ENCODE peak calls at places on chromosomes 13 and 19, in four cellular contexts. B is left lung; R is CD8-positive, alpha-beta T cell; E is psoas muscle. V is an unnamed sample.
A peak's percentile ranks its signal among the peaks of the same experiment; 100 is the strongest.

GRCh38 chr19:13024126-13024957 is 29.1 kb downstream of the NFIX start:
- DNase-seq in R (no peak), E (peak; percentile 35), B (no peak), V (no peak)

GRCh38 chr13:114067886-114068722 is 64.3 kb downstream of the RASA3 start:
- DNase-seq in E (no peak), B (peak; percentile 56), R (peak; percentile 59), V (no peak)

GRCh38 chr19:35555301-35556005 is 8.0 kb downstream of the ATP4A start:
- DNase-seq in E (no peak), B (no peak), R (no peak), V (no peak)

GRCh38 chr19:40754611-40755247 is 3.7 kb downstream of the SNRPA start:
- DNase-seq in E (no peak), R (no peak), B (no peak), V (no peak)

GRCh38 chr13:35855531-35856019 is 275.6 kb downstream of the DCLK1 start:
- DNase-seq in B (no peak), R (no peak), E (no peak), V (no peak)

GRCh38 chr13:91302070-91302469 is 45.4 kb upstream of the MIR17HG start:
- DNase-seq in R (no peak), B (no peak), E (no peak), V (no peak)

GRCh38 chr13:80337011-80337688 is 3.8 kb downstream of the SPRY2 start:
- DNase-seq in B (no peak), R (no peak), E (no peak), V (no peak)

GRCh38 chr13:97621631-97622030 is 187.7 kb downstream of the RAP2A start:
- DNase-seq in R (no peak), E (no peak), B (no peak), V (no peak)

GRCh38 chr19:3803986-3804385 is 17.8 kb upstream of the MATK start:
- DNase-seq in E (no peak), B (no peak), R (no peak), V (no peak)

GRCh38 chr19:3803114-3803888 is 17.1 kb upstream of the MATK start:
- DNase-seq in R (no peak), B (no peak), E (no peak), V (no peak)

GRCh38 chr19:3798137-3798536 is 12.0 kb upstream of the MATK start:
- DNase-seq in B (no peak), R (peak; percentile 45), E (no peak), V (no peak)

GRCh38 chr19:3804429-3804828 is 18.2 kb upstream of the MATK start:
- DNase-seq in B (no peak), R (no peak), E (no peak), V (no peak)

GRCh38 chr19:3801412-3802096 is 15.4 kb upstream of the MATK start:
- DNase-seq in R (peak; percentile 69), E (no peak), B (peak; percentile 57), V (no peak)
- H3K27ac ChIP-seq in R (no peak overlapping the region), E (no peak overlapping the region), B (no peak overlapping the region), V (no peak overlapping the region)

DNA sequence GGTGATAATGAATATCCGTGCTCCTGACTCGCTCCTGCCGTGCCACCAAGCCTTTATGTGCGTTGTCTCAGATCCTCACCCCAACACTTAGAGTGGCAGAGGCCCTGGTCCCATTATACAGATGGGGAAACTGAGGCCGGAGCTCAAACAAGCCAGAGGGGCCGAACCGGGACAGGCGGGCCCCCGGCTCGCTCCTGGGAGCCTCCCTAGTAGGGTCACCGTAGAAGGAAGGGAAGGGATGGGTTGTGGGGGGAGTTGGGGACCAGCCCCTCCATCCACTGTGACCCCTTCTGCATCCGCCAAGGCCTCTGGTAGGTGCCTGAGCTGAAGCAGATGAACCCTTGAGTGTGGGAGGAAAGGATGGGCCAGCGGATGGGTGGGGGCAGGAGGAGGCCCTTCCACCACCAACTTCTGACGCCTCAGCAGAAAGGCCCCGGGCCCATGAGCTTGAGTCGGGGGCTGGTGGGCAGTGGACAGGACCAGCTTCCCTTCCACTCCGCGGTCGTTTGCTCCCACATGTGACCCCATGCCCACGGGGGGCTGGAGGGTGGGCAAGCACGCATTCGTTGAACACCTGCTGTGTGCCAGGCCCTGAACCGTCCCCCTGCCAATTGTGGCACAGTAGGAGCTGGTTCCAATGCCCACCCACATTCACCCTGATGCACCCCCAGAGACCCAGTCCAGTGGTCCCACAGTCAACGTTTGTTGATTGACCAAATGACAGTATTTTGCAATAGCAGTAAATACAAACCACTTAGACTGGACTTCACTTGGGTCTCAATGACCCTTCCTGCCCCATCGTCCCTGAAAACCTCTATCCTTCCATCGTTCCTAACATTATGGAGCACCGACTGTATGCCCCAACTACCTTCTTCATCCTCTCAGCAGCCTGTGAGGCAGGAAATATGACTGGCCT is 24.2 kb upstream of the TCF3 start:
- DNase-seq in E (no peak), R (no peak), B (no peak), V (no peak)
- TF ChIP-seq CTCF in E (no peak), R (no peak), B (no peak), V (no peak)

GRCh38 chr13:33205804-33206221 is 79.7 kb downstream of the STARD13 start:
- DNase-seq in R (no peak), E (no peak), B (no peak), V (no peak)
- H3K27ac ChIP-seq in R (no peak overlapping the region), E (peak overlapping the region; percentile 56), B (peak overlapping the region; percentile 68), V (peak overlapping the region; percentile 54)

GRCh38 chr13:39603424-39603947 is 493 bp upstream of the LHFPL6 start:
- DNase-seq in B (no peak), R (no peak), E (no peak), V (no peak)
- TF ChIP-seq CTCF in B (no peak), R (no peak), E (no peak), V (no peak)

GRCh38 chr13:108948269-108948671 is 318.9 kb downstream of the MYO16 start:
- DNase-seq in R (no peak), E (no peak), B (no peak), V (no peak)

GRCh38 chr13:108944760-108945159 is 315.3 kb downstream of the MYO16 start:
- DNase-seq in B (no peak), R (no peak), E (no peak), V (no peak)

GRCh38 chr13:108947551-108948030 is 318.2 kb downstream of the MYO16 start:
- DNase-seq in B (no peak), R (no peak), E (peak; percentile 59), V (no peak)

DNA sequence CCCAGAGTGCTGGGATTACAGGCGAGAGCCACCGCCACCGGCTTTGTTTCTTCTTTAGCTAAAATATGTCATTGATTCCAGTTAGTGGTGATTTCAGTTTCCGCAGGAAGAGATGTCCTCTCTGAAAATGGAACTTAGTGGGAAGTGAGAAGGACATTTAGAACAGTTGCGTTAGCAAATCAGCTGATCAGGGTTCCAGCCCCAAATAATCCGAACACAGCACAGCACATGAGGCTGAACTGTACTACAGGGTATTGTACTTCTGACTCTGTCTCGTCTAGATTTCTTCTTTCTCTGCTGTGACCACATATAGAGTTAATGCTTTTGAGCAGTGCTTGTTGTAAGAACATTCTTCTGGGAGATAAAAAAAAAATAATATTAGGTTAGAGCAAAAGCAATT is 314.4 kb downstream of the MYO16 start:
- DNase-seq in R (no peak), B (no peak), E (no peak), V (no peak)
- H3K27ac ChIP-seq in R (no peak overlapping the region), B (peak overlapping the region; percentile 7), E (no peak overlapping the region), V (no peak overlapping the region)

GRCh38 chr13:22454586-22454985 is 726.2 kb upstream of the SGCG start:
- DNase-seq in E (no peak), R (no peak), B (no peak), V (no peak)
- TF ChIP-seq CTCF in E (no peak), R (no peak), B (no peak), V (no peak)

GRCh38 chr19:18110833-18111232 is 13.3 kb downstream of the MAST3 start:
- DNase-seq in B (peak; percentile 65), E (no peak), R (no peak), V (no peak)

GRCh38 chr19:18107235-18108083 is 9.9 kb downstream of the MAST3 start:
- DNase-seq in E (no peak), B (no peak), R (no peak), V (no peak)

GRCh38 chr19:18108897-18109296 is 11.3 kb downstream of the MAST3 start:
- DNase-seq in R (no peak), E (no peak), B (no peak), V (no peak)

GRCh38 chr19:18109363-18109730 is 11.8 kb downstream of the MAST3 start:
- DNase-seq in R (no peak), B (no peak), E (no peak), V (no peak)

GRCh38 chr19:18109731-18110671 is 12.4 kb downstream of the MAST3 start:
- DNase-seq in B (peak; percentile 75), R (peak; percentile 58), E (peak; percentile 62), V (no peak)
- H3K27ac ChIP-seq in B (peak overlapping the region; percentile 86), R (peak overlapping the region; percentile 41), E (no peak overlapping the region), V (no peak overlapping the region)

DNA sequence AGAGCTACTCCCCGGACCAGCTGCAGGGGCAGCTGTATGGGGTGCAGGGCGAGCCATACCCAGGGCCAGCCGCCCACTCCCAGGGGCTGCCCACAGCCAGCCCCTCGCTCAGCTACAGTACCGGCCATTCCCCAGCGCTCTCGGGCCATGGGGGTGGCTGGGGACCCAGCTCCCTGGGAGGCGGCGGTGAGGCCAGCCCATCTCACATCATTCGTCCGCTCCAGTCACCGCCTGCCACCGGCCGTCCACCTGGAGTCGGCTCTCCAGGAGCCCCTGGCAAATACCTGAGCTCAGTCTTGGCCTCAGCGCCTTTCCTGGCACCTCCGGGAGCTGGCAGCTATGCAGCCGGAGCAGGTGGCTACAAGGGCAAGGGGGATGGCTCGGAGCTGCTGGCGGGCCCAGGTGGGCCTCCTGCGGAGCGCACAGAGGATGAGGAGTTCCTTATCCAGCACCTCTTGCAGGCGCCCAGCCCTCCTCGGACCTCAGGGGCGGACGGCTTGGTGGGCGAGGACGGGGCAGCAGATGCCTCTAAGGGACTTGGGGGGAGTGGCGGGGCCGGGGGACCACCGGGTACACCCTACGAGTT is 4.9 kb downstream of the PRR12 start:
- DNase-seq in B (no peak), E (no peak), R (no peak), V (no peak)
- TF ChIP-seq CTCF in B (no peak), E (no peak), R (no peak), V (no peak)

DNA sequence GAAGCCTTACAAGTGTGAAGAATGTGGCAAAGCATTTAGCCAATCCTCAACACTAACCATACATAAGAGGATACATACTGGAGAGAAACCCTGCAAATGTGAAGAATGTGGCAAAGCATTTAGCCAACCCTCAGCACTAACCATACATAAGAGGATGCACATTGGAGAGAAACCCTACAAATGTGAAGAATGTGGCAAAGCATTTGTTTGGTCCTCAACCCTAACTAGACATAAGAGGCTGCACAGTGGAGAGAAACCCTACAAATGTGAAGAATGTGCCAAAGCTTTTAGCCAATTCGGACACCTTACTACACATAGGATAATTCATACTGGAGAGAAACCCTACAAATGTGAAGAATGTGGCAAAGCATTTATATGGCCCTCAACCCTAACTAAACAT is 18.2 kb downstream of the ZNF726 start:
- DNase-seq in R (no peak), B (no peak), E (no peak), V (no peak)
- H3K27ac ChIP-seq in R (no peak overlapping the region), B (no peak overlapping the region), E (no peak overlapping the region), V (no peak overlapping the region)

V was measured in AG04450.